ENCODE peak calls at places on chromosomes 12 and 14, in eight cellular contexts. Y is COLO829; I is ecto neural progenitor cell; U is RCC 7860; D is nephron progenitor cell; M is tibial artery; G is endodermal cell; X is activated CD4-positive, alpha-beta T cell treated with anti-CD3 and anti-CD28 coated beads, Interleukin-2, amount 50 U/mL, for 48 hours. W is an unnamed sample.
A peak's percentile ranks its signal among the peaks of the same experiment; 100 is the strongest.

GRCh38 chr14:61099221-61099835 is 118.3 kb downstream of the SLC38A6 start:
- DNase-seq in Y (no peak), I (no peak), U (no peak), D (no peak), M (no peak), G (no peak), X (no peak), W (no peak)

GRCh38 chr12:54390176-54390667 is 5.7 kb upstream of the ZNF385A start:
- DNase-seq in Y (no peak), I (peak; percentile 76), U (no peak), D (no peak), M (no peak), G (peak; percentile 80), X (no peak), W (no peak)

GRCh38 chr14:74350211-74350943 is 2.1 kb downstream of the VRTN start:
- DNase-seq in Y (no peak), I (no peak), U (no peak), D (no peak), M (no peak), G (no peak), X (no peak), W (no peak)

GRCh38 chr14:86777950-86778602 is 1214.9 kb downstream of the GALC start:
- DNase-seq in Y (peak; percentile 18), I (no peak), U (peak; percentile 23), D (no peak), M (no peak), G (no peak), X (no peak), W (no peak)

GRCh38 chr14:94575730-94576585 is 5.3 kb upstream of the SERPINA5 start:
- DNase-seq in Y (no peak), I (no peak), U (peak; percentile 45), D (no peak), M (no peak), G (no peak), X (no peak), W (no peak)

GRCh38 chr14:37594916-37595808 is at the start of the genes FOXA1 and TTC6:
- DNase-seq in Y (peak; percentile 16), I (peak; percentile 78), U (peak; percentile 24), D (peak; percentile 63), M (no peak), G (peak; percentile 84), X (no peak), W (no peak)

GRCh38 chr12:122064034-122064777 is 14.3 kb upstream of the MLXIP start:
- DNase-seq in Y (peak; percentile 83), I (peak; percentile 94), U (peak; percentile 97), D (peak; percentile 81), M (peak; percentile 86), G (peak; percentile 100), X (peak; percentile 62), W (peak; percentile 89)

GRCh38 chr14:105878125-105878524 is 351.7 kb downstream of the TMEM121 start:
- DNase-seq in Y (no peak), I (peak; percentile 8), U (no peak), D (no peak), M (peak; percentile 4), G (peak; percentile 7), X (no peak), W (no peak)

GRCh38 chr12:63075376-63076000 is 75.5 kb downstream of the AVPR1A start:
- DNase-seq in Y (peak; percentile 54), I (no peak), U (no peak), D (no peak), M (no peak), G (no peak), X (no peak), W (no peak)

GRCh38 chr12:11669348-11669747 is 19.9 kb downstream of the ETV6 start:
- DNase-seq in Y (no peak), I (no peak), U (no peak), D (no peak), M (no peak), G (peak; percentile 45), X (no peak), W (no peak)

GRCh38 chr14:81784084-81784483 is 250.4 kb upstream of the SEL1L start:
- DNase-seq in Y (no peak), I (no peak), U (no peak), D (no peak), M (peak; percentile 31), G (no peak), X (no peak), W (peak; percentile 10)